ENCODE peak calls at places on chromosomes 1 and 21, in ten cellular contexts. One of them, this sample, is unnamed.
A peak's percentile ranks its signal among the peaks of the same experiment; 100 is the strongest.

GRCh38 chr1:3352952-3353331 is 101.5 kb upstream of the ARHGEF16 start:
- DNase-seq in Kasumi-1: no peak
- DNase-seq in NCI-H1930: no peak
- DNase-seq in ovary: peak; percentile 88
- DNase-seq in stimulated activated naive CD4-positive, alpha-beta T cell: no peak
- DNase-seq in stimulated activated CD4-positive, alpha-beta T cell treated with anti-CD3 and anti-CD28 coated beads, Interleukin-1b, Interleukin-23, amount 100 ng/mL, for 4 hours: no peak
- DNase-seq in EL: no peak
- DNase-seq in glutamatergic neuron: no peak
- DNase-seq in HuH-7.5: no peak
- DNase-seq in A172: peak; percentile 28
- DNase-seq in this sample: peak; percentile 88

GRCh38 chr1:109277434-109278204 is 5.3 kb downstream of the PSRC1 start:
- DNase-seq in HuH-7.5: peak; percentile 90
- DNase-seq in glutamatergic neuron: peak; percentile 91
- DNase-seq in EL: peak; percentile 72
- DNase-seq in ovary: peak; percentile 67
- DNase-seq in NCI-H1930: no peak
- DNase-seq in Kasumi-1: peak; percentile 52
- DNase-seq in A172: peak; percentile 79
- DNase-seq in stimulated activated CD4-positive, alpha-beta T cell treated with anti-CD3 and anti-CD28 coated beads, Interleukin-1b, Interleukin-23, amount 100 ng/mL, for 4 hours: peak; percentile 60
- DNase-seq in stimulated activated naive CD4-positive, alpha-beta T cell: no peak
- DNase-seq in this sample: peak; percentile 9

GRCh38 chr1:231666220-231666956 is 39.8 kb downstream of the DISC1 start:
- DNase-seq in stimulated activated CD4-positive, alpha-beta T cell treated with anti-CD3 and anti-CD28 coated beads, Interleukin-1b, Interleukin-23, amount 100 ng/mL, for 4 hours: no peak
- DNase-seq in glutamatergic neuron: no peak
- DNase-seq in Kasumi-1: no peak
- DNase-seq in stimulated activated naive CD4-positive, alpha-beta T cell: no peak
- DNase-seq in EL: no peak
- DNase-seq in A172: no peak
- DNase-seq in HuH-7.5: no peak
- DNase-seq in ovary: no peak
- DNase-seq in NCI-H1930: no peak
- DNase-seq in this sample: peak; percentile 19

GRCh38 chr1:24830680-24831272 is 85.5 kb downstream of the CLIC4 start:
- DNase-seq in Kasumi-1: peak; percentile 88
- DNase-seq in NCI-H1930: peak; percentile 21
- DNase-seq in A172: peak; percentile 47
- DNase-seq in EL: peak; percentile 73
- DNase-seq in ovary: no peak
- DNase-seq in HuH-7.5: no peak
- DNase-seq in glutamatergic neuron: no peak
- DNase-seq in stimulated activated naive CD4-positive, alpha-beta T cell: peak; percentile 22
- DNase-seq in stimulated activated CD4-positive, alpha-beta T cell treated with anti-CD3 and anti-CD28 coated beads, Interleukin-1b, Interleukin-23, amount 100 ng/mL, for 4 hours: no peak
- DNase-seq in this sample: peak; percentile 77

GRCh38 chr21:34890724-34891609 is 158.1 kb downstream of the RUNX1 start:
- DNase-seq in Kasumi-1: no peak
- DNase-seq in HuH-7.5: peak; percentile 18
- DNase-seq in stimulated activated CD4-positive, alpha-beta T cell treated with anti-CD3 and anti-CD28 coated beads, Interleukin-1b, Interleukin-23, amount 100 ng/mL, for 4 hours: peak; percentile 12
- DNase-seq in ovary: peak; percentile 55
- DNase-seq in stimulated activated naive CD4-positive, alpha-beta T cell: no peak
- DNase-seq in glutamatergic neuron: no peak
- DNase-seq in NCI-H1930: no peak
- DNase-seq in A172: peak; percentile 62
- DNase-seq in EL: peak; percentile 58
- DNase-seq in this sample: peak; percentile 74

GRCh38 chr1:9181176-9181906 is 52.4 kb upstream of the GPR157 start:
- DNase-seq in glutamatergic neuron: peak; percentile 90
- DNase-seq in ovary: peak; percentile 85
- DNase-seq in NCI-H1930: peak; percentile 29
- DNase-seq in Kasumi-1: peak; percentile 51
- DNase-seq in stimulated activated CD4-positive, alpha-beta T cell treated with anti-CD3 and anti-CD28 coated beads, Interleukin-1b, Interleukin-23, amount 100 ng/mL, for 4 hours: peak; percentile 77
- DNase-seq in A172: no peak
- DNase-seq in EL: peak; percentile 65
- DNase-seq in HuH-7.5: peak; percentile 90
- DNase-seq in stimulated activated naive CD4-positive, alpha-beta T cell: peak; percentile 8
- DNase-seq in this sample: peak; percentile 6

GRCh38 chr21:43034826-43035225 is 40.8 kb downstream of the CBS start:
- DNase-seq in glutamatergic neuron: no peak
- DNase-seq in stimulated activated naive CD4-positive, alpha-beta T cell: no peak
- DNase-seq in A172: no peak
- DNase-seq in Kasumi-1: no peak
- DNase-seq in HuH-7.5: no peak
- DNase-seq in EL: no peak
- DNase-seq in stimulated activated CD4-positive, alpha-beta T cell treated with anti-CD3 and anti-CD28 coated beads, Interleukin-1b, Interleukin-23, amount 100 ng/mL, for 4 hours: no peak
- DNase-seq in ovary: no peak
- DNase-seq in NCI-H1930: no peak
- DNase-seq in this sample: no peak

GRCh38 chr1:228268891-228269285 is 61.0 kb downstream of the OBSCN start:
- DNase-seq in Kasumi-1: no peak
- DNase-seq in NCI-H1930: no peak
- DNase-seq in HuH-7.5: no peak
- DNase-seq in EL: no peak
- DNase-seq in glutamatergic neuron: no peak
- DNase-seq in stimulated activated naive CD4-positive, alpha-beta T cell: no peak
- DNase-seq in ovary: peak; percentile 12
- DNase-seq in A172: no peak
- DNase-seq in stimulated activated CD4-positive, alpha-beta T cell treated with anti-CD3 and anti-CD28 coated beads, Interleukin-1b, Interleukin-23, amount 100 ng/mL, for 4 hours: no peak
- DNase-seq in this sample: no peak

GRCh38 chr21:26388731-26389231 is 184.3 kb downstream of the CYYR1 start:
- DNase-seq in stimulated activated CD4-positive, alpha-beta T cell treated with anti-CD3 and anti-CD28 coated beads, Interleukin-1b, Interleukin-23, amount 100 ng/mL, for 4 hours: no peak
- DNase-seq in EL: peak; percentile 86
- DNase-seq in Kasumi-1: no peak
- DNase-seq in HuH-7.5: no peak
- DNase-seq in glutamatergic neuron: no peak
- DNase-seq in A172: peak; percentile 81
- DNase-seq in ovary: no peak
- DNase-seq in stimulated activated naive CD4-positive, alpha-beta T cell: no peak
- DNase-seq in NCI-H1930: no peak
- DNase-seq in this sample: no peak

GRCh38 chr1:9589144-9589718 is 520 bp downstream of the TMEM201 start:
- DNase-seq in A172: no peak
- DNase-seq in EL: peak; percentile 39
- DNase-seq in NCI-H1930: no peak
- DNase-seq in ovary: peak; percentile 54
- DNase-seq in Kasumi-1: no peak
- DNase-seq in stimulated activated CD4-positive, alpha-beta T cell treated with anti-CD3 and anti-CD28 coated beads, Interleukin-1b, Interleukin-23, amount 100 ng/mL, for 4 hours: peak; percentile 24
- DNase-seq in HuH-7.5: no peak
- DNase-seq in glutamatergic neuron: peak; percentile 45
- DNase-seq in stimulated activated naive CD4-positive, alpha-beta T cell: peak; percentile 17
- DNase-seq in this sample: peak; percentile 12

GRCh38 chr1:46549697-46550681 is 1.5 kb downstream of the KNCN start:
- DNase-seq in HuH-7.5: no peak
- DNase-seq in EL: peak; percentile 24
- DNase-seq in NCI-H1930: no peak
- DNase-seq in ovary: no peak
- DNase-seq in A172: no peak
- DNase-seq in Kasumi-1: no peak
- DNase-seq in stimulated activated CD4-positive, alpha-beta T cell treated with anti-CD3 and anti-CD28 coated beads, Interleukin-1b, Interleukin-23, amount 100 ng/mL, for 4 hours: no peak
- DNase-seq in glutamatergic neuron: peak; percentile 62
- DNase-seq in stimulated activated naive CD4-positive, alpha-beta T cell: no peak
- DNase-seq in this sample: peak; percentile 42

GRCh38 chr21:16159213-16159970 is 429.6 kb downstream of the USP25 start:
- DNase-seq in stimulated activated naive CD4-positive, alpha-beta T cell: no peak
- DNase-seq in stimulated activated CD4-positive, alpha-beta T cell treated with anti-CD3 and anti-CD28 coated beads, Interleukin-1b, Interleukin-23, amount 100 ng/mL, for 4 hours: no peak
- DNase-seq in EL: peak; percentile 6
- DNase-seq in Kasumi-1: no peak
- DNase-seq in A172: no peak
- DNase-seq in NCI-H1930: no peak
- DNase-seq in HuH-7.5: no peak
- DNase-seq in ovary: no peak
- DNase-seq in glutamatergic neuron: no peak
- DNase-seq in this sample: no peak

GRCh38 chr1:168396508-168396907 is 115.8 kb downstream of the TBX19 start:
- DNase-seq in A172: no peak
- DNase-seq in NCI-H1930: no peak
- DNase-seq in glutamatergic neuron: no peak
- DNase-seq in ovary: no peak
- DNase-seq in Kasumi-1: no peak
- DNase-seq in stimulated activated CD4-positive, alpha-beta T cell treated with anti-CD3 and anti-CD28 coated beads, Interleukin-1b, Interleukin-23, amount 100 ng/mL, for 4 hours: no peak
- DNase-seq in EL: no peak
- DNase-seq in HuH-7.5: no peak
- DNase-seq in stimulated activated naive CD4-positive, alpha-beta T cell: no peak
- DNase-seq in this sample: no peak

GRCh38 chr1:237170149-237170548 is 128.2 kb downstream of the RYR2 start:
- DNase-seq in EL: no peak
- DNase-seq in ovary: no peak
- DNase-seq in stimulated activated CD4-positive, alpha-beta T cell treated with anti-CD3 and anti-CD28 coated beads, Interleukin-1b, Interleukin-23, amount 100 ng/mL, for 4 hours: no peak
- DNase-seq in glutamatergic neuron: no peak
- DNase-seq in A172: no peak
- DNase-seq in stimulated activated naive CD4-positive, alpha-beta T cell: no peak
- DNase-seq in HuH-7.5: no peak
- DNase-seq in Kasumi-1: no peak
- DNase-seq in NCI-H1930: no peak
- DNase-seq in this sample: no peak

GRCh38 chr1:1990222-1990621 is 13.4 kb downstream of the CFAP74 start:
- DNase-seq in EL: no peak
- DNase-seq in A172: no peak
- DNase-seq in glutamatergic neuron: no peak
- DNase-seq in stimulated activated naive CD4-positive, alpha-beta T cell: no peak
- DNase-seq in ovary: peak; percentile 51
- DNase-seq in NCI-H1930: no peak
- DNase-seq in stimulated activated CD4-positive, alpha-beta T cell treated with anti-CD3 and anti-CD28 coated beads, Interleukin-1b, Interleukin-23, amount 100 ng/mL, for 4 hours: no peak
- DNase-seq in HuH-7.5: no peak
- DNase-seq in Kasumi-1: no peak
- DNase-seq in this sample: no peak

GRCh38 chr21:33938381-33938780 is 22.8 kb upstream of the ATP5PO start:
- DNase-seq in A172: no peak
- DNase-seq in HuH-7.5: no peak
- DNase-seq in ovary: no peak
- DNase-seq in EL: no peak
- DNase-seq in stimulated activated naive CD4-positive, alpha-beta T cell: no peak
- DNase-seq in stimulated activated CD4-positive, alpha-beta T cell treated with anti-CD3 and anti-CD28 coated beads, Interleukin-1b, Interleukin-23, amount 100 ng/mL, for 4 hours: no peak
- DNase-seq in NCI-H1930: no peak
- DNase-seq in glutamatergic neuron: no peak
- DNase-seq in Kasumi-1: no peak
- DNase-seq in this sample: no peak

GRCh38 chr1:9038338-9038650 is 12.1 kb upstream of the SLC2A7 start:
- DNase-seq in glutamatergic neuron: no peak
- DNase-seq in ovary: no peak
- DNase-seq in stimulated activated CD4-positive, alpha-beta T cell treated with anti-CD3 and anti-CD28 coated beads, Interleukin-1b, Interleukin-23, amount 100 ng/mL, for 4 hours: no peak
- DNase-seq in A172: no peak
- DNase-seq in NCI-H1930: no peak
- DNase-seq in stimulated activated naive CD4-positive, alpha-beta T cell: no peak
- DNase-seq in EL: no peak
- DNase-seq in Kasumi-1: no peak
- DNase-seq in HuH-7.5: no peak
- DNase-seq in this sample: no peak

GRCh38 chr1:59856725-59857338 is 42.1 kb downstream of the HOOK1 start:
- DNase-seq in HuH-7.5: peak; percentile 17
- DNase-seq in NCI-H1930: no peak
- DNase-seq in A172: no peak
- DNase-seq in stimulated activated naive CD4-positive, alpha-beta T cell: no peak
- DNase-seq in stimulated activated CD4-positive, alpha-beta T cell treated with anti-CD3 and anti-CD28 coated beads, Interleukin-1b, Interleukin-23, amount 100 ng/mL, for 4 hours: no peak
- DNase-seq in Kasumi-1: no peak
- DNase-seq in glutamatergic neuron: no peak
- DNase-seq in ovary: no peak
- DNase-seq in EL: no peak
- DNase-seq in this sample: no peak

GRCh38 chr1:45380125-45380524 is 39.9 kb upstream of the MUTYH start:
- DNase-seq in stimulated activated CD4-positive, alpha-beta T cell treated with anti-CD3 and anti-CD28 coated beads, Interleukin-1b, Interleukin-23, amount 100 ng/mL, for 4 hours: no peak
- DNase-seq in stimulated activated naive CD4-positive, alpha-beta T cell: no peak
- DNase-seq in NCI-H1930: no peak
- DNase-seq in glutamatergic neuron: no peak
- DNase-seq in Kasumi-1: no peak
- DNase-seq in HuH-7.5: no peak
- DNase-seq in EL: no peak
- DNase-seq in A172: no peak
- DNase-seq in ovary: no peak
- DNase-seq in this sample: no peak

GRCh38 chr1:151062738-151063371 is 2.7 kb downstream of the MLLT11 start:
- DNase-seq in stimulated activated CD4-positive, alpha-beta T cell treated with anti-CD3 and anti-CD28 coated beads, Interleukin-1b, Interleukin-23, amount 100 ng/mL, for 4 hours: no peak
- DNase-seq in NCI-H1930: no peak
- DNase-seq in EL: peak; percentile 82
- DNase-seq in Kasumi-1: no peak
- DNase-seq in A172: peak; percentile 94
- DNase-seq in glutamatergic neuron: no peak
- DNase-seq in HuH-7.5: no peak
- DNase-seq in ovary: no peak
- DNase-seq in stimulated activated naive CD4-positive, alpha-beta T cell: no peak
- DNase-seq in this sample: no peak

GRCh38 chr1:61290525-61290924 is 208.2 kb downstream of the NFIA start:
- DNase-seq in Kasumi-1: no peak
- DNase-seq in NCI-H1930: no peak
- DNase-seq in A172: no peak
- DNase-seq in EL: no peak
- DNase-seq in stimulated activated naive CD4-positive, alpha-beta T cell: no peak
- DNase-seq in HuH-7.5: no peak
- DNase-seq in ovary: no peak
- DNase-seq in glutamatergic neuron: no peak
- DNase-seq in stimulated activated CD4-positive, alpha-beta T cell treated with anti-CD3 and anti-CD28 coated beads, Interleukin-1b, Interleukin-23, amount 100 ng/mL, for 4 hours: no peak
- DNase-seq in this sample: no peak

GRCh38 chr1:58620259-58620658 is 43.2 kb upstream of the TACSTD2 start:
- DNase-seq in stimulated activated naive CD4-positive, alpha-beta T cell: no peak
- DNase-seq in NCI-H1930: no peak
- DNase-seq in ovary: no peak
- DNase-seq in EL: no peak
- DNase-seq in Kasumi-1: no peak
- DNase-seq in stimulated activated CD4-positive, alpha-beta T cell treated with anti-CD3 and anti-CD28 coated beads, Interleukin-1b, Interleukin-23, amount 100 ng/mL, for 4 hours: no peak
- DNase-seq in glutamatergic neuron: no peak
- DNase-seq in HuH-7.5: no peak
- DNase-seq in A172: no peak
- DNase-seq in this sample: peak; percentile 5

GRCh38 chr1:146012703-146013565 is 8.6 kb downstream of the HJV start:
- DNase-seq in ovary: no peak
- DNase-seq in stimulated activated naive CD4-positive, alpha-beta T cell: peak; percentile 47
- DNase-seq in NCI-H1930: peak; percentile 6
- DNase-seq in EL: peak; percentile 81
- DNase-seq in A172: peak; percentile 87
- DNase-seq in HuH-7.5: no peak
- DNase-seq in Kasumi-1: peak; percentile 93
- DNase-seq in glutamatergic neuron: no peak
- DNase-seq in stimulated activated CD4-positive, alpha-beta T cell treated with anti-CD3 and anti-CD28 coated beads, Interleukin-1b, Interleukin-23, amount 100 ng/mL, for 4 hours: no peak
- DNase-seq in this sample: peak; percentile 72

GRCh38 chr1:153561401-153561985 is 4.2 kb downstream of the S100A2 start:
- DNase-seq in HuH-7.5: no peak
- DNase-seq in ovary: no peak
- DNase-seq in A172: no peak
- DNase-seq in glutamatergic neuron: no peak
- DNase-seq in Kasumi-1: no peak
- DNase-seq in stimulated activated CD4-positive, alpha-beta T cell treated with anti-CD3 and anti-CD28 coated beads, Interleukin-1b, Interleukin-23, amount 100 ng/mL, for 4 hours: no peak
- DNase-seq in NCI-H1930: no peak
- DNase-seq in stimulated activated naive CD4-positive, alpha-beta T cell: no peak
- DNase-seq in EL: no peak
- DNase-seq in this sample: no peak

GRCh38 chr1:115158181-115158580 is 68.9 kb upstream of the TSPAN2 start:
- DNase-seq in Kasumi-1: no peak
- DNase-seq in ovary: peak; percentile 44
- DNase-seq in NCI-H1930: no peak
- DNase-seq in glutamatergic neuron: no peak
- DNase-seq in stimulated activated CD4-positive, alpha-beta T cell treated with anti-CD3 and anti-CD28 coated beads, Interleukin-1b, Interleukin-23, amount 100 ng/mL, for 4 hours: no peak
- DNase-seq in stimulated activated naive CD4-positive, alpha-beta T cell: no peak
- DNase-seq in HuH-7.5: no peak
- DNase-seq in EL: peak; percentile 74
- DNase-seq in A172: no peak
- DNase-seq in this sample: peak; percentile 59

GRCh38 chr1:152479792-152480595 is 30.6 kb upstream of the LCE5A start:
- DNase-seq in ovary: no peak
- DNase-seq in HuH-7.5: peak; percentile 20
- DNase-seq in A172: peak; percentile 81
- DNase-seq in EL: peak; percentile 71
- DNase-seq in stimulated activated naive CD4-positive, alpha-beta T cell: no peak
- DNase-seq in stimulated activated CD4-positive, alpha-beta T cell treated with anti-CD3 and anti-CD28 coated beads, Interleukin-1b, Interleukin-23, amount 100 ng/mL, for 4 hours: peak; percentile 53
- DNase-seq in glutamatergic neuron: peak; percentile 64
- DNase-seq in NCI-H1930: peak; percentile 5
- DNase-seq in Kasumi-1: peak; percentile 39
- DNase-seq in this sample: no peak

GRCh38 chr1:6423321-6423999 is 1.1 kb upstream of the ESPN start:
- DNase-seq in stimulated activated naive CD4-positive, alpha-beta T cell: peak; percentile 40
- DNase-seq in EL: peak; percentile 63
- DNase-seq in A172: peak; percentile 70
- DNase-seq in glutamatergic neuron: peak; percentile 73
- DNase-seq in HuH-7.5: peak; percentile 94
- DNase-seq in NCI-H1930: peak; percentile 48
- DNase-seq in Kasumi-1: peak; percentile 57
- DNase-seq in stimulated activated CD4-positive, alpha-beta T cell treated with anti-CD3 and anti-CD28 coated beads, Interleukin-1b, Interleukin-23, amount 100 ng/mL, for 4 hours: peak; percentile 62
- DNase-seq in ovary: peak; percentile 41
- DNase-seq in this sample: peak; percentile 93

GRCh38 chr1:92030701-92031107 is 919 bp downstream of the EPHX4 start:
- DNase-seq in EL: peak; percentile 39
- DNase-seq in stimulated activated CD4-positive, alpha-beta T cell treated with anti-CD3 and anti-CD28 coated beads, Interleukin-1b, Interleukin-23, amount 100 ng/mL, for 4 hours: no peak
- DNase-seq in NCI-H1930: no peak
- DNase-seq in ovary: no peak
- DNase-seq in glutamatergic neuron: no peak
- DNase-seq in A172: peak; percentile 69
- DNase-seq in Kasumi-1: peak; percentile 10
- DNase-seq in HuH-7.5: no peak
- DNase-seq in stimulated activated naive CD4-positive, alpha-beta T cell: no peak
- DNase-seq in this sample: no peak

This sample was measured in DMS79 treated with DMSO at 0.1 percent for 48 hours.